ENCODE peak calls at places on chromosome 22, in ten cellular contexts. O is endothelial cell of umbilical vein, K is stomach, F is HCT116, L is esophagus muscularis mucosa, W is HepG2, Z is H1, M is transverse colon, N is suprapubic skin, V is K562. C is an unnamed sample.
A peak's percentile ranks its signal among the peaks of the same experiment; 100 is the strongest.

GRCh38 chr22:43249789-43250188 is 62.9 kb upstream of the TTLL12 start:
- DNase-seq in O (no peak), K (no peak), F (no peak), L (no peak), W (no peak), Z (no peak), M (no peak), N (no peak), V (no peak), C (no peak)

GRCh38 chr22:44616882-44617655 is 84.9 kb upstream of the PRR5 start:
- DNase-seq in O (no peak), K (no peak), F (no peak), L (no peak), W (no peak), Z (no peak), M (no peak), N (no peak), V (no peak), C (no peak)

GRCh38 chr22:21447694-21448402 is 19.3 kb upstream of the TMEM191C start:
- DNase-seq in O (no peak), K (peak; percentile 21), F (no peak), L (no peak), W (no peak), Z (peak; percentile 69), M (no peak), N (peak; percentile 52), V (peak; percentile 79), C (peak; percentile 61)

GRCh38 chr22:20531404-20532181 is 24.2 kb downstream of the MED15 start:
- DNase-seq in O (peak; percentile 64), K (peak; percentile 62), F (peak; percentile 79), L (no peak), W (peak; percentile 39), Z (no peak), M (peak; percentile 72), N (no peak), V (no peak), C (peak; percentile 83)

GRCh38 chr22:45290410-45290936 is 5.7 kb downstream of the UPK3A start:
- DNase-seq in O (no peak), K (peak; percentile 38), F (peak; percentile 64), L (no peak), W (no peak), Z (no peak), M (peak; percentile 38), N (peak; percentile 84), V (no peak), C (no peak)

GRCh38 chr22:45459235-45459634 is 43.4 kb upstream of the FBLN1 start:
- DNase-seq in O (no peak), K (no peak), F (no peak), L (no peak), W (no peak), Z (no peak), M (no peak), N (no peak), V (no peak), C (no peak)

GRCh38 chr22:22161924-22162851 is 82.4 kb upstream of the VPREB1 start:
- DNase-seq in O (no peak), K (no peak), F (no peak), L (peak; percentile 86), W (no peak), Z (no peak), M (peak; percentile 65), N (no peak), V (no peak), C (no peak)

GRCh38 chr22:49272546-49273125 is 555.0 kb downstream of the BRD1 start:
- DNase-seq in O (no peak), K (no peak), F (no peak), L (no peak), W (no peak), Z (no peak), M (no peak), N (peak; percentile 11), V (no peak), C (no peak)

GRCh38 chr22:18091916-18092526 is 14.2 kb downstream of the PEX26 start:
- DNase-seq in O (peak; percentile 89), K (peak; percentile 75), F (no peak), L (peak; percentile 93), W (peak; percentile 76), Z (no peak), M (peak; percentile 86), N (peak; percentile 84), V (no peak), C (peak; percentile 87)

GRCh38 chr22:39820266-39820665 is 73.3 kb downstream of the ENTHD1 start:
- DNase-seq in O (peak; percentile 66), K (no peak), F (peak; percentile 18), L (no peak), W (no peak), Z (no peak), M (no peak), N (no peak), V (no peak), C (no peak)

GRCh38 chr22:19129871-19130270 is 1.2 kb upstream of the TSSK2 start:
- DNase-seq in O (no peak), K (no peak), F (no peak), L (no peak), W (no peak), Z (no peak), M (no peak), N (peak; percentile 81), V (no peak), C (no peak)
- TF ChIP-seq POLR2A in O (no peak), K (no peak), F (no peak), L (no peak), W (no peak), Z (no peak), M (no peak), N (no peak), V (no peak), C (no peak)

GRCh38 chr22:36211237-36211881 is 9.8 kb upstream of the APOL4 start:
- DNase-seq in O (peak; percentile 42), K (no peak), F (no peak), L (no peak), W (no peak), Z (no peak), M (no peak), N (no peak), V (no peak), C (no peak)
- TF ChIP-seq POLR2AphosphoS5 in O (no peak), K (no peak), F (no peak), L (no peak), W (no peak), Z (no peak), M (no peak), N (no peak), V (no peak), C (no peak)

GRCh38 chr22:37805878-37806277 is 1.9 kb upstream of the GCAT start:
- DNase-seq in O (no peak), K (no peak), F (no peak), L (no peak), W (no peak), Z (no peak), M (no peak), N (no peak), V (no peak), C (no peak)

GRCh38 chr22:37804886-37805857 is 2.6 kb upstream of the GCAT start:
- DNase-seq in O (peak; percentile 84), K (peak; percentile 92), F (peak; percentile 67), L (peak; percentile 95), W (peak; percentile 73), Z (peak; percentile 97), M (peak; percentile 94), N (peak; percentile 94), V (no peak), C (peak; percentile 96)

GRCh38 chr22:37808294-37808657 is 542 bp downstream of the GCAT start:
- DNase-seq in O (no peak), K (no peak), F (no peak), L (no peak), W (no peak), Z (no peak), M (no peak), N (no peak), V (no peak), C (no peak)

GRCh38 chr22:37807410-37808293 is at the start of gene GCAT:
- DNase-seq in O (peak; percentile 98), K (peak; percentile 97), F (peak; percentile 95), L (peak; percentile 99), W (peak; percentile 91), Z (peak; percentile 92), M (peak; percentile 96), N (peak; percentile 97), V (peak; percentile 97), C (peak; percentile 98)

DNA sequence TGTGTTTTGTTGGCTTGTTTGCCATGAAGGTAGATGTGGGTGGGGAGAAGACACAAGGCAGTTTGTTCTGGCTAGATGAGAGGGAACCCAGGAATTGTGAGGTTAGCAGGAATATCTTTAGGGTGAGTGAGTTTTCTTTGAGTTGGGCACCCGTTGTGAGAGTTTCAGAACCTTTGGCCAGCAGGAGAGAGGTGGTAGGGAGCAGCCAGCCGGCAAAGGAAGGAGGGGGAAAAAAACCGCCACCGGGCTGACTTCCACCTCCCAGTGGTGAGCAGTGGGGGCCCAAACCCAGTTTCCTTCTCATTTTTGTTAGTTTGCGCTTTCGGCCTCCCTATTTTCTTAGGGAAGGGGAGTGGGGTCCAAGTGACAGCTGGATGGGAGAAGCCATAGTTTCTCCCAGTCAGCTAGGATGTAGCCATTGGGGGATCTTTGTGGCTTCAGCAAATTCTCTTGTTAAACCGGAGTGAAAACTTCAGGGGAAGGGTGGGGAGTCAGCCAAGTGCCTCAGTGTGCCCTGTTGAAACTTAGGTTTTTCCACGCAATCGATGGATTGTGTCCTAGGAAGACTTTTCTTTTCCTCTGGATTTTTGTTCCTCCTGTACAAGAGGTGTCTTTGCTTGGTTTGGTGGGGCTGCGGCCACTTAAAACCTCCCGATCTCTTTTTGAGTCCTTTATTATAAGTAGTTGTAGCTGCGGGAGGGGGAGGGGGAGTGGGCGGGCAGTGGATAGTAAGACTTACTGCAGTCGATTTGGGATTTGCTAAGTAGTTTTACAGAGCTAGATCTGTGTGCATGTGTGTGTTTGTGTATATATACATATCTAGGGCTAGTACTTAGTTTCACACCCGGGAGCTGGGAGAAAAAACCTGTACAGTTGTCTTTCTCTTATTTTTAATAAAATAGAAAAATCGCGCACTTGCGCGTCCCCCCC is 1.1 kb upstream of the GCAT start:
- DNase-seq in O (peak; percentile 44), K (peak; percentile 38), F (no peak), L (no peak), W (peak; percentile 34), Z (no peak), M (no peak), N (no peak), V (peak; percentile 43), C (peak; percentile 75)
- TF ChIP-seq CTCF in O (no peak), K (no peak), F (no peak), L (no peak), W (no peak), Z (no peak), M (no peak), N (no peak), V (no peak), C (no peak)

DNA sequence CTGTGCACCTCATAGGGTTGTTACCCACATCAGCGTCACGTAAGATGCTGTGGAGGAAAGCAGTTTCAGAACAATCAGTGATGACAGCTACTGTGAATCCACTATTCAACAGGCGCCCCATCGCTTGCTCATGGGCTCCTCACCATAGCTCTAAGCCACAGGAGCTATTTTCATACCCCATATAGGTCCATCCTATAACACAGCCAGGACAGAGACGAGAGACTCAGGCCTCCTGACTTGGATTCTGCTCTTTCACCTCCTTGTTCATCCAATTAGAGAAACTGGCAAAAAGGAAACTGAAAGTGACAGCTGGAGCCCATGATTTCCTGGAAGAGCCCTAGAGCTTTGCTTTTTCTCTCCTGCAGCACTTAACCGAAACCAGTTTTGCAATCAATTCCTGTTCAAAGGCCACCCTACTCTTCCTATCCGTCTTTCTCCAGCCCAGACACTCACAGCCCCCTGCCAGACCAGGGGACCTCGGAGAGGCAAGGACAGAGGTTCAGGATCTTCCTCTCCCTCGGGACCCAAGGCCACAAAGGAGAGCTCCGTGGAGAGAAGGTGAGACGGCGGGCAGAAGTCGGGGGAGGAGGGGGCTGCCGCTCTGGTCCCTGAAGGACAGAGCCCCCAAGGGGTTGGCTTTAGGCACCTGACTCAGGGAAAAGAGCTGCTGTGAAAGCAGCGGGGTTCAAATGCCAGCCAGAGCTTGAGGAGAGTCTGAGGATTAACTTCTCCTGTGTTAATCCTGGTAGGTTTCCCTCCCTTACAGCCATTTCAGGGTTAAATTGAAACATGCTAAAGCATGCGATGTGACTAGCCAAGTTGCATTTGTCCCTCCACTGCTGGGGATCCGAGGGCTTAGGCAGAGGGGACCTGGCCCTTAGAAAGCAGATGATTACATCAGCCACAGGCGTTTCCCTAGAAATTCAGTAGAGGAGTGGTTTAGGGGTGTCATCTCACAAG is at the start of gene APOL6:
- DNase-seq in O (peak; percentile 50), K (peak; percentile 46), F (no peak), L (peak; percentile 92), W (peak; percentile 76), Z (peak; percentile 47), M (peak; percentile 67), N (peak; percentile 64), V (peak; percentile 22), C (peak; percentile 74)
- TF ChIP-seq POLR2A in O (no peak), K (no peak), F (no peak), L (no peak), W (peak; percentile 62), Z (no peak), M (peak; percentile 83), N (no peak), V (no peak), C (peak; percentile 8)